ENCODE peak calls at places on chromosomes 13 and 19, in six cellular contexts. O is body of pancreas, M is astrocyte of the cerebellum, X is Peyer's patch, N is PC-3, F is astrocyte. Z is an unnamed sample.
A peak's percentile ranks its signal among the peaks of the same experiment; 100 is the strongest.

GRCh38 chr13:79477968-79478367 is 3.0 kb upstream of the NDFIP2 start:
- DNase-seq in O (no peak), N (no peak), M (no peak), X (no peak), F (no peak), Z (no peak)

GRCh38 chr13:88602786-88603777 is 931.9 kb downstream of the SLITRK5 start:
- DNase-seq in F (no peak), O (no peak), M (no peak), X (no peak), N (peak; percentile 18), Z (no peak)

GRCh38 chr13:50014404-50014803 is 840 bp upstream of the KCNRG start:
- DNase-seq in F (no peak), O (no peak), N (no peak), M (no peak), X (no peak), Z (no peak)

GRCh38 chr13:99984463-99985242 is 3.1 kb downstream of the ZIC2 start:
- DNase-seq in X (no peak), F (no peak), O (no peak), N (no peak), M (no peak), Z (no peak)

GRCh38 chr19:57675881-57676280 is 5.9 kb upstream of the ZNF551 start:
- DNase-seq in O (no peak), M (no peak), X (no peak), F (no peak), N (no peak), Z (no peak)

GRCh38 chr19:13883665-13884064 is 6.7 kb downstream of the NANOS3 start:
- DNase-seq in O (no peak), N (no peak), F (no peak), M (no peak), X (no peak), Z (no peak)

GRCh38 chr13:88097541-88097940 is 426.4 kb downstream of the SLITRK5 start:
- DNase-seq in M (no peak), F (no peak), O (no peak), N (no peak), X (no peak), Z (no peak)

GRCh38 chr13:65540064-65540635 is 1690.0 kb downstream of the PCDH9 start:
- DNase-seq in M (no peak), F (peak; percentile 14), X (no peak), O (no peak), N (peak; percentile 79), Z (no peak)

GRCh38 chr19:29712744-29713516 is 2.1 kb downstream of the C19orf12 start:
- DNase-seq in X (no peak), N (no peak), F (no peak), M (no peak), O (no peak), Z (no peak)

GRCh38 chr13:44403720-44404063 is 30.1 kb downstream of the SERP2 start:
- DNase-seq in X (no peak), N (no peak), O (no peak), F (no peak), M (peak; percentile 11), Z (no peak)

GRCh38 chr13:29362849-29363604 is 232.5 kb downstream of the SLC7A1 start:
- DNase-seq in N (peak; percentile 69), F (peak; percentile 10), M (no peak), O (peak; percentile 52), X (no peak), Z (peak; percentile 19)

GRCh38 chr13:27405521-27406134 is 18.8 kb upstream of the GTF3A start:
- DNase-seq in O (no peak), F (no peak), N (peak; percentile 26), X (no peak), M (no peak), Z (no peak)

GRCh38 chr13:106587787-106588186 is 19.9 kb upstream of the ARGLU1 start:
- DNase-seq in F (no peak), N (peak; percentile 31), M (no peak), X (no peak), O (no peak), Z (no peak)

GRCh38 chr13:73465629-73465974 is 406.8 kb downstream of the KLF5 start:
- DNase-seq in X (no peak), O (no peak), N (peak; percentile 85), M (no peak), F (peak; percentile 54), Z (no peak)

GRCh38 chr19:43570174-43570791 is 5.0 kb downstream of the XRCC1 start:
- DNase-seq in F (no peak), M (no peak), O (no peak), X (no peak), N (peak; percentile 63), Z (no peak)

GRCh38 chr13:113275387-113275786 is 21.7 kb upstream of the LAMP1 start:
- DNase-seq in X (peak; percentile 63), M (peak; percentile 40), F (peak; percentile 47), O (peak; percentile 52), N (peak; percentile 69), Z (no peak)

GRCh38 chr13:19178901-19179593 is 2.6 kb downstream of the TUBA3C start:
- DNase-seq in O (peak; percentile 49), M (no peak), X (no peak), F (no peak), N (no peak), Z (no peak)

GRCh38 chr19:44904426-44904994 is 1.1 kb upstream of the APOE start:
- DNase-seq in F (no peak), N (no peak), M (no peak), X (no peak), O (no peak), Z (no peak)

GRCh38 chr19:46603752-46604241 is 2.7 kb downstream of the CALM3 start:
- DNase-seq in O (no peak), F (no peak), X (no peak), N (no peak), M (no peak), Z (no peak)

GRCh38 chr13:73902847-73903246 is 231.4 kb downstream of the KLF12 start:
- DNase-seq in N (no peak), M (no peak), O (no peak), X (no peak), F (no peak), Z (no peak)

GRCh38 chr19:18460313-18460712 is 22.4 kb upstream of the ISYNA1 start:
- DNase-seq in N (peak; percentile 89), O (peak; percentile 69), M (peak; percentile 44), F (peak; percentile 68), X (no peak), Z (no peak)

GRCh38 chr19:1460033-1460995 is 10.4 kb downstream of the APC2 start:
- DNase-seq in N (no peak), X (no peak), F (no peak), M (no peak), O (no peak), Z (no peak)
- H3K4me3 ChIP-seq in N (no peak overlapping the region), X (no peak overlapping the region), F (no peak overlapping the region), M (no peak overlapping the region), O (no peak overlapping the region), Z (no peak overlapping the region)

GRCh38 chr19:986083-986482 is 1.9 kb downstream of the WDR18 start:
- DNase-seq in F (no peak), M (no peak), X (no peak), N (no peak), O (no peak), Z (no peak)

GRCh38 chr19:982567-983170 is 1.5 kb upstream of the WDR18 start:
- DNase-seq in O (peak; percentile 72), F (no peak), M (no peak), N (peak; percentile 68), X (peak; percentile 88), Z (no peak)

GRCh38 chr19:988081-988480 is 3.9 kb downstream of the WDR18 start:
- DNase-seq in O (no peak), X (no peak), M (no peak), F (no peak), N (no peak), Z (no peak)

GRCh38 chr19:980133-980998 is 3.8 kb upstream of the WDR18 start:
- DNase-seq in M (no peak), X (no peak), F (no peak), N (no peak), O (peak; percentile 46), Z (no peak)

DNA sequence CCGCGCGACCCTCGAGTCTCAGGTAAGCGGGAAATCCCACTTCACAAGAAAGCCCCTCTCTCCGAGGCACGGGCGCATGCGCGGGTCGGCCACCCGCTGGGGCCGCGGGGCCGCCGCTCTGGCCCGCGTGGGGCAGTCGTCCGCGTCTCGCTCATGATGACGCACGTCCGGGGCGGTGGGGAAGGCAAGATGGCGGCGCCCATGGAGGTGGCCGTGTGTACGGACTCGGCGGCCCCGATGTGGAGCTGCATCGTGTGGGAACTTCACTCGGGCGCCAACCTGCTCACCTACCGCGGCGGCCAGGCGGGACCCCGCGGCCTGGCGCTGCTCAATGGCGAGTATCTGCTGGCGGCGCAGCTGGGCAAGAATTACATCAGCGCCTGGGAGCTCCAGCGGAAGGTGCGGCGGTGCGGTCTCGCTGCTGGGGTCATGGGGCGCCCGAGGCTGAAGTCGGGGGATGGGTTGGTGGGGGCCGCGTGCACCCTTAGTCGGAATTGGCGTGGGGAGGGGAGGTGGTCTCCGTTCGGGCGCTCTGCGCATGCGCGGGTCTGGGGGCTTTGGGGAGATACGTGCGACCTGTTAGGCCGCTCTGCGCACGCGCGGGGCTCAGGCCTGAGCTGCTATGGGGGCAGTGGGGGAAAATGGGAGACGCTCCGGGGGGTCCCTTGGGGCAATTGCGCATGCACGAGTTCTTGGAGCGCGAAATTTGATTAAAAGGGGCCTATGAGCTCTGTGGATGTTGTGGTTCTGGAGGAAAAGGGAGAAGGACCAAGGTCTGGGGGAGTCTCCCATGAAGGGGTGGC is at the start of gene WDR18:
- DNase-seq in N (peak; percentile 89), O (peak; percentile 95), M (peak; percentile 70), F (peak; percentile 65), X (peak; percentile 94), Z (peak; percentile 63)
- TF ChIP-seq CTCF in N (no peak), O (peak; percentile 31), M (no peak), F (no peak), X (peak; percentile 49), Z (peak; percentile 11)

DNA sequence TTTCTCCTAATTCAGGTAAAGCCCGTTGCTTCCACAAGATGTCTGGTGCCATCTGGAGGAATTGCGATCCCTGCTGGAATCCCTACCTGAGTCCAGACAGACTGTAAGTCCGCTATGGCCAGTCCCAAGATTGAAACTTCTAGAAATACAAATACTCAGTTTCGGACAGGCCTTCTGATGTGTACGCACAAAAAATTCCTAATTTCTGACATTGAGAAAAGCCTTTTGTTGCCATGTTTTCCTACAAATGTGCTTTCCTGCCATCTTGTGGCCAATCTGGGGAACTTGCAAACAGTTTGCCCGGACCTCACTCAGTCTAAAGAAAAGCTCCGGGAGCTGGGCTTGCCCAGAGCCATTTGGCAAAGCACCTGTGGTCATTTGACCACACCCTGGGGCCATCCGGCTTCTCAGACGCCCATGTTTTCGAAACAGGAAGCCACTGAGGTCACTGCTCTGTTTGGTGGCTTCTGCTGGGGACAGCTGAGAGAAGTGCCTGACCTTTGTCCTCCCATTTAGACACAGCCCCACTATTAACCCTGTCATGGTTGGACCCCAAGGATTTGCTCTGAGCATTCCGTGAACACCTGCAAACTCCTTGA is 79.4 kb downstream of the SLC15A1 start:
- DNase-seq in M (peak; percentile 68), X (peak; percentile 71), N (peak; percentile 79), F (peak; percentile 39), O (peak; percentile 80), Z (peak; percentile 35)
- H3K4me3 ChIP-seq in M (no peak overlapping the region), X (no peak overlapping the region), N (peak overlapping the region; percentile 57), F (no peak overlapping the region), O (no peak overlapping the region), Z (no peak overlapping the region)

DNA sequence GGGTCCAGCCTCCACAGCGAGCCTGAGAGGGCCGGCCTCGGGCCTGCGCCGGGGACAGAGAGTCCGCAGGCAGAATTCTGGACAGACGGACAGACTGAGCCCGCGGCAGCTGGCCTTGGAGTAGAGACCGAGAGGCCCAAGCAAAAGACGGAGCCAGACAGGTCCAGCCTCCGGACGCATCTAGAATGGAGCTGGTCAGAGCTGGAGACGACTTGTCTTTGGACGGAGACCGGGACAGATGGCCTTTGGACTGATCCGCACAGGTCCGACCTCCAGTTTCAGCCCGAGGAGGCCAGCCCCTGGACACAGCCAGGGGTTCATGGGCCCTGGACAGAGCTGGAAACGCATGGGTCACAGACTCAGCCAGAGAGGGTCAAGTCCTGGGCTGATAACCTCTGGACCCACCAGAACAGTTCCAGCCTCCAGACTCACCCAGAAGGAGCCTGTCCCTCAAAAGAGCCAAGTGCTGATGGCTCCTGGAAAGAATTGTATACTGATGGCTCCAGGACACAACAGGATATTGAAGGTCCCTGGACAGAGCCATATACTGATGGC is 490 bp downstream of the ITPKC start:
- DNase-seq in N (no peak), M (no peak), X (peak; percentile 74), F (no peak), O (peak; percentile 61), Z (no peak)
- TF ChIP-seq CTCF in N (no peak), M (no peak), X (no peak), F (no peak), O (no peak), Z (no peak)